ENCODE peak calls at places on chromosome 18, in eight cellular contexts. H is stimulated activated CD4-positive, alpha-beta T cell treated with anti-CD3 and anti-CD28 coated beads, Interleukin-1b, Interleukin-23, amount 100 ng/mL, for 4 hours; V is EH; P is sciatic nerve; C is amniotic stem cell; F is AG04450; S is SK-N-SH; K is neural crest cell. Q is an unnamed sample.

GRCh38 chr18:832085-832681 is 20.1 kb upstream of the YES1 start:
- DNase-seq in H (no peak), V (no peak), P (no peak), C (no peak), F (no peak), S (no peak), K (no peak), Q (no peak)

GRCh38 chr18:80109676-80110078 is 615 bp downstream of the ADNP2 start:
- DNase-seq in H (peak), V (peak), P (peak), C (no peak), F (no peak), S (peak), K (peak), Q (peak)

GRCh38 chr18:48790226-48790863 is 160.4 kb downstream of the SMAD7 start:
- DNase-seq in H (no peak), V (no peak), P (peak), C (no peak), F (no peak), S (no peak), K (no peak), Q (no peak)

GRCh38 chr18:37222383-37223378 is 342.9 kb downstream of the CELF4 start:
- DNase-seq in H (no peak), V (no peak), P (no peak), C (no peak), F (no peak), S (no peak), K (no peak), Q (no peak)

GRCh38 chr18:23778828-23779227 is 89.6 kb downstream of the LAMA3 start:
- DNase-seq in H (no peak), V (no peak), P (no peak), C (no peak), F (no peak), S (no peak), K (no peak), Q (no peak)

GRCh38 chr18:62105373-62105772 is 81.5 kb downstream of the PIGN start:
- DNase-seq in H (no peak), V (peak), P (no peak), C (no peak), F (peak), S (no peak), K (no peak), Q (no peak)

GRCh38 chr18:386950-387349 is 113.6 kb downstream of the COLEC12 start:
- DNase-seq in H (no peak), V (no peak), P (no peak), C (no peak), F (no peak), S (no peak), K (no peak), Q (no peak)

GRCh38 chr18:8423051-8423558 is 186.1 kb upstream of the RAB12 start:
- DNase-seq in H (no peak), V (peak), P (no peak), C (peak), F (peak), S (no peak), K (no peak), Q (no peak)

GRCh38 chr18:22728016-22728415 is 205.1 kb upstream of the RBBP8 start:
- DNase-seq in H (no peak), V (no peak), P (no peak), C (no peak), F (no peak), S (no peak), K (no peak), Q (no peak)

GRCh38 chr18:63887424-63887823 is at the start of gene SERPINB2:
- DNase-seq in H (no peak), V (peak), P (no peak), C (no peak), F (no peak), S (no peak), K (no peak), Q (no peak)

GRCh38 chr18:29849145-29849544 is 1193.4 kb downstream of the DSC3 start:
- DNase-seq in H (no peak), V (peak), P (no peak), C (no peak), F (no peak), S (no peak), K (no peak), Q (no peak)

GRCh38 chr18:24176727-24177416 is 38.0 kb downstream of the CABYR start:
- DNase-seq in H (peak), V (peak), P (peak), C (peak), F (peak), S (peak), K (peak), Q (peak)

GRCh38 chr18:60019463-60019840 is 119.7 kb downstream of the PMAIP1 start:
- DNase-seq in H (no peak), V (peak), P (no peak), C (peak), F (peak), S (no peak), K (no peak), Q (no peak)

GRCh38 chr18:9991021-9992000 is 77.5 kb downstream of the VAPA start:
- DNase-seq in H (no peak), V (no peak), P (no peak), C (no peak), F (no peak), S (no peak), K (no peak), Q (no peak)

GRCh38 chr18:8948011-8948410 is 154.5 kb upstream of the NDUFV2 start:
- DNase-seq in H (no peak), V (no peak), P (no peak), C (no peak), F (no peak), S (no peak), K (no peak), Q (no peak)

GRCh38 chr18:55763298-55763697 is 175.3 kb upstream of the TCF4 start:
- DNase-seq in H (no peak), V (peak), P (no peak), C (no peak), F (peak), S (no peak), K (no peak), Q (no peak)

GRCh38 chr18:44841769-44842587 is 161.3 kb downstream of the SETBP1 start:
- DNase-seq in H (no peak), V (no peak), P (no peak), C (no peak), F (no peak), S (no peak), K (no peak), Q (no peak)

GRCh38 chr18:46953195-46953594 is 35.8 kb downstream of the KATNAL2 start:
- DNase-seq in H (no peak), V (no peak), P (no peak), C (no peak), F (no peak), S (no peak), K (no peak), Q (no peak)

GRCh38 chr18:11849279-11849678 is 1.9 kb upstream of the CHMP1B start:
- DNase-seq in H (no peak), V (no peak), P (no peak), C (no peak), F (no peak), S (no peak), K (no peak), Q (no peak)

Q was measured in GM19239.